ENCODE peak calls at places on chromosomes 6 and 20, in nine cellular contexts. One of them, this sample, is unnamed.

GRCh38 chr6:56570434-56571359 is 72.0 kb downstream of the DST start:
- DNase-seq in PC-3: peak
- DNase-seq in endothelial cell of umbilical vein: peak
- DNase-seq in A549: peak
- DNase-seq in cardiac muscle cell: peak
- DNase-seq in stomach: no peak
- DNase-seq in fibroblast of lung: peak
- DNase-seq in dorsolateral prefrontal cortex: no peak
- DNase-seq in Peyer's patch: no peak
- DNase-seq in this sample: no peak

GRCh38 chr6:111871725-111872520 is 1.3 kb downstream of the FYN start:
- DNase-seq in PC-3: peak
- DNase-seq in endothelial cell of umbilical vein: peak
- DNase-seq in A549: peak
- DNase-seq in cardiac muscle cell: peak
- DNase-seq in stomach: no peak
- DNase-seq in fibroblast of lung: peak
- DNase-seq in dorsolateral prefrontal cortex: peak
- DNase-seq in Peyer's patch: no peak
- DNase-seq in this sample: peak

GRCh38 chr6:88045521-88046136 is 2.0 kb upstream of the SPACA1 start:
- DNase-seq in PC-3: no peak
- DNase-seq in endothelial cell of umbilical vein: no peak
- DNase-seq in A549: no peak
- DNase-seq in cardiac muscle cell: no peak
- DNase-seq in stomach: no peak
- DNase-seq in fibroblast of lung: no peak
- DNase-seq in dorsolateral prefrontal cortex: no peak
- DNase-seq in Peyer's patch: no peak
- DNase-seq in this sample: no peak

GRCh38 chr6:54516331-54516730 is 208.1 kb downstream of the TINAG start:
- DNase-seq in PC-3: peak
- DNase-seq in endothelial cell of umbilical vein: no peak
- DNase-seq in A549: no peak
- DNase-seq in cardiac muscle cell: no peak
- DNase-seq in stomach: no peak
- DNase-seq in fibroblast of lung: no peak
- DNase-seq in dorsolateral prefrontal cortex: no peak
- DNase-seq in Peyer's patch: no peak
- DNase-seq in this sample: no peak

GRCh38 chr6:82521369-82521768 is 157.8 kb downstream of the TPBG start:
- DNase-seq in PC-3: no peak
- DNase-seq in endothelial cell of umbilical vein: no peak
- DNase-seq in A549: no peak
- DNase-seq in cardiac muscle cell: no peak
- DNase-seq in stomach: no peak
- DNase-seq in fibroblast of lung: no peak
- DNase-seq in dorsolateral prefrontal cortex: no peak
- DNase-seq in Peyer's patch: no peak
- DNase-seq in this sample: no peak

GRCh38 chr6:80872194-80872950 is 765.9 kb downstream of the BCKDHB start:
- DNase-seq in PC-3: no peak
- DNase-seq in endothelial cell of umbilical vein: no peak
- DNase-seq in A549: no peak
- DNase-seq in cardiac muscle cell: peak
- DNase-seq in stomach: no peak
- DNase-seq in fibroblast of lung: peak
- DNase-seq in dorsolateral prefrontal cortex: no peak
- DNase-seq in Peyer's patch: no peak
- DNase-seq in this sample: no peak

GRCh38 chr20:43558412-43559146 is at the start of gene SGK2:
- DNase-seq in PC-3: peak
- DNase-seq in endothelial cell of umbilical vein: no peak
- DNase-seq in A549: peak
- DNase-seq in cardiac muscle cell: peak
- DNase-seq in stomach: peak
- DNase-seq in fibroblast of lung: peak
- DNase-seq in dorsolateral prefrontal cortex: no peak
- DNase-seq in Peyer's patch: peak
- DNase-seq in this sample: peak

GRCh38 chr6:161422710-161423109 is 148.8 kb upstream of the AGPAT4 start:
- DNase-seq in PC-3: peak
- DNase-seq in endothelial cell of umbilical vein: no peak
- DNase-seq in A549: no peak
- DNase-seq in cardiac muscle cell: no peak
- DNase-seq in stomach: no peak
- DNase-seq in fibroblast of lung: no peak
- DNase-seq in dorsolateral prefrontal cortex: no peak
- DNase-seq in Peyer's patch: no peak
- DNase-seq in this sample: no peak

GRCh38 chr6:51511081-51511480 is 576.3 kb downstream of the PKHD1 start:
- DNase-seq in PC-3: peak
- DNase-seq in endothelial cell of umbilical vein: no peak
- DNase-seq in A549: no peak
- DNase-seq in cardiac muscle cell: no peak
- DNase-seq in stomach: no peak
- DNase-seq in fibroblast of lung: no peak
- DNase-seq in dorsolateral prefrontal cortex: no peak
- DNase-seq in Peyer's patch: no peak
- DNase-seq in this sample: no peak

GRCh38 chr6:83381949-83382348 is 48.9 kb downstream of the ME1 start:
- DNase-seq in PC-3: no peak
- DNase-seq in endothelial cell of umbilical vein: peak
- DNase-seq in A549: no peak
- DNase-seq in cardiac muscle cell: no peak
- DNase-seq in stomach: no peak
- DNase-seq in fibroblast of lung: no peak
- DNase-seq in dorsolateral prefrontal cortex: no peak
- DNase-seq in Peyer's patch: no peak
- DNase-seq in this sample: no peak

GRCh38 chr20:19211661-19212523 is 550 bp upstream of the SLC24A3 start:
- DNase-seq in PC-3: no peak
- DNase-seq in endothelial cell of umbilical vein: no peak
- DNase-seq in A549: no peak
- DNase-seq in cardiac muscle cell: peak
- DNase-seq in stomach: peak
- DNase-seq in fibroblast of lung: no peak
- DNase-seq in dorsolateral prefrontal cortex: no peak
- DNase-seq in Peyer's patch: no peak
- DNase-seq in this sample: peak

GRCh38 chr20:48102821-48103635 is 317.7 kb upstream of the SULF2 start:
- DNase-seq in PC-3: no peak
- DNase-seq in endothelial cell of umbilical vein: no peak
- DNase-seq in A549: no peak
- DNase-seq in cardiac muscle cell: peak
- DNase-seq in stomach: no peak
- DNase-seq in fibroblast of lung: no peak
- DNase-seq in dorsolateral prefrontal cortex: no peak
- DNase-seq in Peyer's patch: no peak
- DNase-seq in this sample: no peak

GRCh38 chr6:112252571-112253504 is 1.5 kb downstream of the LAMA4 start:
- DNase-seq in PC-3: no peak
- DNase-seq in endothelial cell of umbilical vein: peak
- DNase-seq in A549: no peak
- DNase-seq in cardiac muscle cell: peak
- DNase-seq in stomach: no peak
- DNase-seq in fibroblast of lung: peak
- DNase-seq in dorsolateral prefrontal cortex: no peak
- DNase-seq in Peyer's patch: no peak
- DNase-seq in this sample: no peak

GRCh38 chr6:63471654-63472053 is 100.6 kb upstream of the LOC128125822 start:
- DNase-seq in PC-3: no peak
- DNase-seq in endothelial cell of umbilical vein: no peak
- DNase-seq in A549: no peak
- DNase-seq in cardiac muscle cell: no peak
- DNase-seq in stomach: no peak
- DNase-seq in fibroblast of lung: no peak
- DNase-seq in dorsolateral prefrontal cortex: no peak
- DNase-seq in Peyer's patch: no peak
- DNase-seq in this sample: no peak

GRCh38 chr6:143348531-143348930 is 102.0 kb downstream of the ADAT2 start:
- DNase-seq in PC-3: no peak
- DNase-seq in endothelial cell of umbilical vein: no peak
- DNase-seq in A549: no peak
- DNase-seq in cardiac muscle cell: no peak
- DNase-seq in stomach: no peak
- DNase-seq in fibroblast of lung: peak
- DNase-seq in dorsolateral prefrontal cortex: no peak
- DNase-seq in Peyer's patch: no peak
- DNase-seq in this sample: no peak

DNA sequence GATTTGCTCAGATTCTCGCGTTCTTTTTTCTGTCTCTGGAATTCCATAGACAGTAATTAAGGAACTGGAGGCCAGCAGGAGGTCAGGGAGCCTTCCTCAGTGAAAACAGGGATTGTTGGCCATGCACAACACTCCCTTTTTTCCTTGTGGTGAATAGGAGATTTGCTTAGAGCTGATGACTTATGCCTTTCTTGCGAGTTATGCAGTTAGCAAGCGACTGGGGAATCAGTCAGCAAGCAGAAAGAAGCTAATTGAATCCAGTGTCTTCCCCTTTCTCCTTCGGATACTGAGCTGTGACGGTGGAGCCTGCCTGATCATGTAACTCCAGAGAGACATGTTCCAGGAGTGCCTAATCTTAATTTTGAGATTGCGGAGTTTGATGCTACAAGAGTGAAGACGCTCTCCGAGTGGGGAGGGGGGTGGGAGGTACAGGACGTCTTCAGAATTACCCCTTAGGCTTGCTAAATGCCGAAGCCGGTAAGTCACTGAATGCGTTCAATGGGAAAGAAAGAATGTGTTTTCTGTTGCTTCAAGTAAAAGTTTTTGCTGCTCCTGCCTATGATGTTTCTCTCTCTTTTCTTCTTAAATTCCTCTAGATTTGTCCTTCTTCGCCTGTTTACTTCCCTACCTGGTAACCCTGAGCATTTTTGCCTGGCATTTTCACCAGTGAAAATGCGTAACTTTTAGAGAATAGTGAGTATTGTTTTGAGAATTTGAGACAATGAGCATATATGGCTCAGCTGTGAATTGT is 165.9 kb downstream of the SASH1 start:
- DNase-seq in PC-3: no peak
- DNase-seq in endothelial cell of umbilical vein: peak
- DNase-seq in A549: no peak
- DNase-seq in cardiac muscle cell: peak
- DNase-seq in stomach: no peak
- DNase-seq in fibroblast of lung: peak
- DNase-seq in dorsolateral prefrontal cortex: no peak
- DNase-seq in Peyer's patch: no peak
- DNase-seq in this sample: no peak
- TF ChIP-seq CTCF in PC-3: no peak
- TF ChIP-seq CTCF in endothelial cell of umbilical vein: no peak
- TF ChIP-seq CTCF in A549: no peak
- TF ChIP-seq CTCF in cardiac muscle cell: no peak
- TF ChIP-seq CTCF in stomach: no peak
- TF ChIP-seq CTCF in fibroblast of lung: no peak
- TF ChIP-seq CTCF in dorsolateral prefrontal cortex: no peak
- TF ChIP-seq CTCF in Peyer's patch: no peak
- TF ChIP-seq CTCF in this sample: no peak

DNA sequence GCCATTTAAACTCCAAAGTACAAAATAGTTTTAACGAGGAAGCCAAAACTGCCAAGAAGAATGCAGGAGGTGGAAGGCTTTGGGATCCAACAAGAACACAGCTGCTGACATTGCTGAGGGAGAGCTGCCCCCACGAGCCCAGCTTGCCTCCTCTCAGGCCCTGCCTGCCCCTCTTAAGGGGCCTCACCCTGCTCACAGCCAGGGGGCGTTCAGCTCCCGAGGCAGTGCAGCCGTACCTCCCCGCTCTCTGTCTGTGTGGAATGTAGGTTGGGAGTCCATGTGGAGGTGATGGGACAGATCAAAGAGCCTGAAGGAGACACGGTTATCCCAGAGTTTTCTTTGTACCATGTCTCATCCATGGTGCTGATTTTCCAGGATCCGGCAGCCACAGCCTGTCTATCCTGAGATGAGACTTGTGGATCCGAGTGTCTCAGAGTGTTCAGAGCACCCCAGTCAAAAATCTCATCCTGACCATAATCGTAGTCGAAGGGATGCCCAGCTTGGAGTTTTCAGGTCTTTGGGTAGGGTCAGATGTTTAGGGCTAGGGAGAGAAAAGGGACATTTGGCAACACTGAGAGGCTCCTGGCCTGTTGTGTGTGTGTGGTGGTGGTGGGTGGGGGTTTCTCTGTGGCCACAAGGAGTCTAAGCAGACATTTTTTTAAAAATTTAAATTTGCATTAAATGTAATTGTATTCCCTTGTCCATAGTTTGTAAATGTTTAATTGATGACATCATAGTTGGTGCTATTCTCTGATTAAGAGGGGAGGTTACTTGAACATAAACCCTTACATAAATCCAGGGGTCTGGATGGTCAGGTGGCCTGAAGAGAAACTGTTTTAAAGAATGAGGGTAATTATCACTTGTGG is 111.4 kb upstream of the CLDN20 start:
- DNase-seq in PC-3: no peak
- DNase-seq in endothelial cell of umbilical vein: no peak
- DNase-seq in A549: no peak
- DNase-seq in cardiac muscle cell: peak
- DNase-seq in stomach: no peak
- DNase-seq in fibroblast of lung: no peak
- DNase-seq in dorsolateral prefrontal cortex: no peak
- DNase-seq in Peyer's patch: no peak
- DNase-seq in this sample: peak
- TF ChIP-seq CTCF in PC-3: no peak
- TF ChIP-seq CTCF in endothelial cell of umbilical vein: peak
- TF ChIP-seq CTCF in A549: no peak
- TF ChIP-seq CTCF in cardiac muscle cell: peak
- TF ChIP-seq CTCF in stomach: no peak
- TF ChIP-seq CTCF in fibroblast of lung: no peak
- TF ChIP-seq CTCF in dorsolateral prefrontal cortex: no peak
- TF ChIP-seq CTCF in Peyer's patch: no peak
- TF ChIP-seq CTCF in this sample: peak

DNA sequence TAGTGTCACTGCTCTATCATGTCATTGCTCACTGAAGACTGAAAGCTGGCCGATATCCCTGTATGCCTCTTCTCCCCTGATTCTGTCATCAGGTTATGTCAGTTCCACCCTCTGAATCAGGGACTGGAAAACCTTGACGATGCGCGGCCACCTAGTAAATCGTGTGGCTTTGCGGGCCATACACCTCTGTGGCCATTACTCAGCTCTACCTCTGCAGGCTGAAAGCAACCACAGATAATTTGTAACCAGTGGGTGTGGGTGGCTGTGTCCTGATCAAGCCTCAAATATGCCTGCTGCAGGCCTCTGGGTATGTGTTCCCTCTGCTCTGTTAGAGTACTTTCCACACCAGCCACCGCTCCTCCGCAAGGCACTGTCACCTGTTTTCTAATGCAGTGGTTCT is 105.2 kb downstream of the GMPR start:
- DNase-seq in PC-3: no peak
- DNase-seq in endothelial cell of umbilical vein: no peak
- DNase-seq in A549: no peak
- DNase-seq in cardiac muscle cell: no peak
- DNase-seq in stomach: no peak
- DNase-seq in fibroblast of lung: no peak
- DNase-seq in dorsolateral prefrontal cortex: no peak
- DNase-seq in Peyer's patch: no peak
- DNase-seq in this sample: no peak
- TF ChIP-seq CTCF in PC-3: no peak
- TF ChIP-seq CTCF in endothelial cell of umbilical vein: no peak
- TF ChIP-seq CTCF in A549: no peak
- TF ChIP-seq CTCF in cardiac muscle cell: no peak
- TF ChIP-seq CTCF in stomach: no peak
- TF ChIP-seq CTCF in fibroblast of lung: no peak
- TF ChIP-seq CTCF in dorsolateral prefrontal cortex: no peak
- TF ChIP-seq CTCF in Peyer's patch: no peak
- TF ChIP-seq CTCF in this sample: no peak

GRCh38 chr20:2451939-2452732 is 18.5 kb downstream of the SNRPB start:
- DNase-seq in PC-3: peak
- DNase-seq in endothelial cell of umbilical vein: peak
- DNase-seq in A549: peak
- DNase-seq in cardiac muscle cell: peak
- DNase-seq in stomach: peak
- DNase-seq in fibroblast of lung: peak
- DNase-seq in dorsolateral prefrontal cortex: peak
- DNase-seq in Peyer's patch: peak
- DNase-seq in this sample: peak
- TF ChIP-seq CTCF in PC-3: peak
- TF ChIP-seq CTCF in endothelial cell of umbilical vein: peak
- TF ChIP-seq CTCF in A549: peak
- TF ChIP-seq CTCF in cardiac muscle cell: peak
- TF ChIP-seq CTCF in stomach: no peak
- TF ChIP-seq CTCF in fibroblast of lung: peak
- TF ChIP-seq CTCF in dorsolateral prefrontal cortex: peak
- TF ChIP-seq CTCF in Peyer's patch: peak
- TF ChIP-seq CTCF in this sample: peak